ENCODE peak calls at places on chromosomes 6 and 20, in six cellular contexts. O is fibroblast of lung, Z is A549, L is ovary, N is amniotic stem cell, S is A172. W is an unnamed sample.

GRCh38 chr6:99324996-99325395 is 24.5 kb downstream of the FAXC start:
- DNase-seq in S (no peak), Z (no peak), N (no peak), O (no peak), L (no peak), W (no peak)

GRCh38 chr6:151702851-151703629 is 104.4 kb upstream of the ESR1 start:
- DNase-seq in O (no peak), N (no peak), Z (no peak), L (no peak), S (no peak), W (no peak)

GRCh38 chr20:12053348-12053747 is 135.7 kb downstream of the BTBD3 start:
- DNase-seq in S (peak; percentile 87), O (peak; percentile 14), L (no peak), N (no peak), Z (no peak), W (peak; percentile 10)

GRCh38 chr6:153028261-153028660 is 25.8 kb upstream of the MTRF1L start:
- DNase-seq in O (no peak), Z (no peak), L (no peak), N (no peak), S (no peak), W (no peak)

GRCh38 chr6:12291785-12292604 is 1.8 kb downstream of the EDN1 start:
- DNase-seq in S (peak; percentile 57), N (no peak), L (no peak), O (no peak), Z (no peak), W (peak; percentile 40)

GRCh38 chr6:156169361-156169760 is 607.8 kb upstream of the ARID1B start:
- DNase-seq in L (no peak), S (no peak), Z (no peak), N (no peak), O (no peak), W (no peak)

GRCh38 chr6:149212892-149213786 is 104.4 kb upstream of the TAB2 start:
- DNase-seq in S (no peak), L (no peak), N (no peak), Z (no peak), O (no peak), W (no peak)

GRCh38 chr6:19731286-19731685 is 105.9 kb upstream of the ID4 start:
- DNase-seq in Z (peak; percentile 4), N (peak; percentile 48), O (peak; percentile 80), L (no peak), S (peak; percentile 86), W (peak; percentile 88)

GRCh38 chr6:11313207-11313606 is 80.7 kb upstream of the NEDD9 start:
- DNase-seq in Z (no peak), O (no peak), L (no peak), N (no peak), S (no peak), W (no peak)

GRCh38 chr20:51529758-51530157 is 12.8 kb downstream of the NFATC2 start:
- DNase-seq in O (peak; percentile 48), Z (no peak), S (no peak), N (no peak), L (no peak), W (no peak)

GRCh38 chr6:33983109-33983475 is 162.8 kb downstream of the GRM4 start:
- DNase-seq in S (peak; percentile 83), O (no peak), N (no peak), L (no peak), Z (peak; percentile 35), W (no peak)

GRCh38 chr6:125421853-125422252 is 120.1 kb upstream of the HDDC2 start:
- DNase-seq in O (no peak), Z (no peak), S (peak; percentile 63), L (peak; percentile 33), N (no peak), W (no peak)

GRCh38 chr6:111724505-111724904 is 118.8 kb upstream of the TRAF3IP2 start:
- DNase-seq in O (no peak), Z (no peak), S (no peak), L (no peak), N (no peak), W (no peak)

GRCh38 chr20:61499859-61500258 is 247.8 kb downstream of the CDH4 start:
- DNase-seq in S (peak; percentile 24), L (no peak), N (no peak), Z (no peak), O (no peak), W (no peak)

GRCh38 chr6:169539176-169539897 is 162.5 kb downstream of the WDR27 start:
- DNase-seq in S (no peak), Z (no peak), N (no peak), O (peak; percentile 34), L (no peak), W (peak; percentile 15)

GRCh38 chr6:36118550-36119107 is 11.7 kb upstream of the MAPK13 start:
- DNase-seq in N (no peak), O (no peak), L (no peak), S (peak; percentile 42), Z (no peak), W (no peak)

GRCh38 chr20:51311636-51312479 is 230.7 kb downstream of the NFATC2 start:
- DNase-seq in Z (no peak), N (no peak), L (no peak), S (peak; percentile 36), O (no peak), W (no peak)

GRCh38 chr6:39824030-39824926 is 32.1 kb downstream of the DAAM2 start:
- DNase-seq in O (no peak), N (no peak), L (no peak), S (no peak), Z (no peak), W (peak; percentile 44)

GRCh38 chr6:22756365-22756764 is 187.0 kb downstream of the HDGFL1 start:
- DNase-seq in S (no peak), Z (no peak), O (peak; percentile 52), L (no peak), N (no peak), W (peak; percentile 77)

GRCh38 chr6:83055366-83055964 is 10.2 kb downstream of the UBE3D start:
- DNase-seq in Z (peak; percentile 44), O (peak; percentile 62), L (peak; percentile 49), N (peak; percentile 19), S (peak; percentile 49), W (peak; percentile 19)

GRCh38 chr6:33194431-33194979 is 2.2 kb upstream of the COL11A2 start:
- DNase-seq in N (no peak), O (no peak), L (peak; percentile 28), S (no peak), Z (no peak), W (no peak)

GRCh38 chr6:157721431-157722229 is 101.4 kb upstream of the SNX9 start:
- DNase-seq in N (no peak), O (no peak), L (no peak), Z (no peak), S (no peak), W (no peak)

GRCh38 chr6:138415125-138415524 is 11.1 kb downstream of the HEBP2 start:
- DNase-seq in O (no peak), Z (no peak), S (no peak), L (no peak), N (no peak), W (no peak)

GRCh38 chr6:127918506-127919427 is 17.9 kb upstream of the THEMIS start:
- DNase-seq in Z (no peak), N (no peak), O (no peak), S (no peak), L (no peak), W (no peak)

GRCh38 chr6:133947302-133947900 is 5.6 kb upstream of the TBPL1 start:
- DNase-seq in L (no peak), S (no peak), O (no peak), Z (no peak), N (no peak), W (no peak)

GRCh38 chr6:11042750-11043551 is 1.2 kb downstream of the ELOVL2 start:
- DNase-seq in O (peak; percentile 19), N (no peak), S (peak; percentile 7), Z (no peak), L (no peak), W (peak; percentile 17)

GRCh38 chr6:149236584-149236983 is 80.9 kb upstream of the TAB2 start:
- DNase-seq in L (no peak), Z (no peak), O (peak; percentile 57), S (no peak), N (no peak), W (peak; percentile 9)

GRCh38 chr6:130676773-130677144 is 150.4 kb upstream of the SMLR1 start:
- DNase-seq in S (no peak), Z (no peak), N (no peak), L (no peak), O (no peak), W (no peak)

GRCh38 chr20:24990810-24991252 is 1.7 kb downstream of the APMAP start:
- DNase-seq in L (no peak), O (no peak), S (no peak), Z (no peak), N (no peak), W (no peak)

GRCh38 chr6:130466052-130466743 is 100.4 kb downstream of the TMEM200A start:
- DNase-seq in N (no peak), S (no peak), Z (no peak), O (no peak), L (no peak), W (no peak)

GRCh38 chr6:45801471-45802289 is 214.0 kb downstream of the CLIC5 start:
- DNase-seq in N (no peak), S (no peak), L (no peak), Z (no peak), O (no peak), W (no peak)

GRCh38 chr20:53768329-53768728 is 174.7 kb upstream of the ZNF217 start:
- DNase-seq in N (no peak), L (no peak), S (no peak), Z (no peak), O (no peak), W (no peak)

GRCh38 chr6:44980841-44981240 is 347.3 kb upstream of the RUNX2 start:
- DNase-seq in O (no peak), N (no peak), Z (no peak), L (no peak), S (no peak), W (no peak)

GRCh38 chr6:38182426-38182825 is 362.9 kb downstream of the ZFAND3 start:
- DNase-seq in O (no peak), S (no peak), L (no peak), N (no peak), Z (no peak), W (no peak)

W was measured in fibroblast of gingiva.